ENCODE peak calls at places on chromosomes 5 and 9, in seven cellular contexts. N is HCT116, J is HepG2, R is T47D, Z is K562, K is GM12878, O is SK-N-SH. F is an unnamed sample.

GRCh38 chr5:127290019-127290945 is at the start of gene MEGF10:
- DNase-seq in J (peak), N (no peak), O (peak), R (peak), K (no peak), Z (peak), F (no peak)

GRCh38 chr5:60810438-60811085 is 33.5 kb downstream of the ELOVL7 start:
- DNase-seq in O (no peak), N (no peak), K (no peak), R (peak), Z (no peak), J (peak), F (no peak)

GRCh38 chr9:86413966-86414880 is 60.0 kb upstream of the TUT7 start:
- DNase-seq in J (peak), R (no peak), Z (peak), N (no peak), O (peak), K (no peak), F (no peak)

GRCh38 chr5:66247176-66247960 is 103.3 kb downstream of the SREK1 start:
- DNase-seq in N (peak), O (no peak), Z (no peak), J (peak), R (no peak), K (no peak), F (no peak)

GRCh38 chr5:145681216-145681615 is 153.9 kb downstream of the PRELID2 start:
- DNase-seq in K (no peak), J (peak), N (no peak), Z (no peak), R (no peak), O (no peak), F (no peak)

GRCh38 chr5:154520861-154521453 is 42.9 kb upstream of the HAND1 start:
- DNase-seq in K (no peak), J (peak), Z (peak), N (peak), R (peak), O (peak), F (peak)

GRCh38 chr5:92518318-92518913 is 1062.6 kb downstream of the NR2F1-AS1 start:
- DNase-seq in K (peak), Z (peak), N (peak), O (peak), R (peak), J (peak), F (no peak)

GRCh38 chr5:108878756-108879155 is 131.1 kb downstream of the FER start:
- DNase-seq in R (no peak), K (no peak), Z (no peak), J (no peak), N (no peak), O (no peak), F (no peak)

GRCh38 chr5:88729476-88730182 is 153.4 kb downstream of the MEF2C start:
- DNase-seq in J (peak), R (peak), N (peak), Z (peak), K (peak), O (peak), F (peak)

GRCh38 chr9:120839146-120839545 is 3.6 kb downstream of the PSMD5 start:
- DNase-seq in O (no peak), N (no peak), J (no peak), R (no peak), Z (no peak), K (no peak), F (no peak)

GRCh38 chr9:116208417-116209232 is 55.0 kb downstream of the PAPPA start:
- DNase-seq in K (no peak), O (no peak), R (no peak), Z (no peak), J (no peak), N (no peak), F (no peak)

GRCh38 chr5:126967808-126968466 is 62.4 kb downstream of the MARCHF3 start:
- DNase-seq in J (no peak), R (no peak), O (peak), K (no peak), Z (no peak), N (no peak), F (no peak)

GRCh38 chr9:128998462-128998861 is 29.7 kb downstream of the SH3GLB2 start:
- DNase-seq in R (no peak), K (no peak), Z (no peak), J (no peak), O (no peak), N (no peak), F (no peak)

GRCh38 chr5:170216262-170216864 is 16.4 kb upstream of the C5orf58 start:
- DNase-seq in O (peak), N (peak), J (peak), R (peak), Z (peak), K (no peak), F (no peak)

GRCh38 chr9:114798793-114799427 is 6.9 kb downstream of the TNFSF15 start:
- DNase-seq in K (no peak), R (no peak), O (peak), J (no peak), Z (no peak), N (no peak), F (no peak)

GRCh38 chr5:1827410-1828397 is 26.5 kb downstream of the NDUFS6 start:
- DNase-seq in Z (peak), K (no peak), O (no peak), J (no peak), R (no peak), N (no peak), F (peak)

GRCh38 chr5:139767960-139768359 is 27.6 kb upstream of the PSD2 start:
- DNase-seq in K (no peak), J (no peak), N (no peak), R (no peak), O (peak), Z (no peak), F (no peak)

GRCh38 chr5:56696900-56697299 is 118.4 kb upstream of the MAP3K1 start:
- DNase-seq in Z (no peak), O (no peak), J (no peak), K (no peak), N (no peak), R (no peak), F (no peak)

DNA sequence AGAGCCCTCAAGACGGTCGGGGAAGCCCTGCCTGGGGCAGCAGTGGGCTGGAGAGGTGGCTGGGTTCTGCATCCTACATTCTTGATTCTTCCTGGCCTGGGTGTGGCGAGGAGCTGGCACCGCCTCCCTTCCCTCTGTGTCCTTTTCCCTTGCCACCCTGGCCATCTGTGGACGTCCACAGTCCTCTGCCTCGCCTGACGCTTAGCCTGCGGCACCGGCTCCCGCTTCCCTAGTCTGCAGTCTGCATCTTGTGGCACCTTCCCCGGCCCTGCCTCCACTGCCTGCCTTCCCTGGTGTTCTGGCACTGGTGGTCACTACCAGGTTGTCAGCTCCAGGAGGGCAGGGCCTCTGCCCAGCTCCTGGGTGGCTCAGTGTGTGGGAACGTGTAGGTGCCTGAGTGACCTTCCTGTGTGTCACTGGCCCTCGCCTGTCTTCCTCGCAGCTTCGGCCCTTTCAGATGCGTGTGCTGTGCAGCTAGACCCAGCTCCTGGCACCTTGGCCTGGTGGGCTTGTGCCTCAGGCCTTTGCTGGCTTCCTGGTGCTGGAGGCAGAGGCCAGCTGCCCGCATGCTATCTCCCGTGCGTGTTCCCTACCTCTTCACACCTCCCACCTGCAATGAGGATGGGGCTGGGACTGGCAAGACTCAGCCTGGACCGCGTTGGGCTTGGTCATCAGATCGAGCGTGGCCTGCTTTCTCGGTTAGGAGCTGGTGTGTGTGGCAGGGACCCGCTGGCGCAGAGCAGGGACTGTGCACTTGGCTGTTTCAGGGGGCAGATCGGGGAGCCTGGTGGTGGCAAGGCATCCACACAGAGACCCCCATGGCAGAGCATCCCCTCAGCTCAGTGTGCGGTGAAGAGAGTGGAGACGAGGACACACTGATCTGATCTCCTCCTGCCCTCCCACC is 20.9 kb downstream of the TRAF2 start:
- DNase-seq in N (no peak), O (no peak), Z (no peak), R (no peak), J (no peak), K (no peak), F (no peak)
- TF ChIP-seq JUND in N (no peak), O (no peak), Z (no peak), R (no peak), J (no peak), K (no peak), F (no peak)

DNA sequence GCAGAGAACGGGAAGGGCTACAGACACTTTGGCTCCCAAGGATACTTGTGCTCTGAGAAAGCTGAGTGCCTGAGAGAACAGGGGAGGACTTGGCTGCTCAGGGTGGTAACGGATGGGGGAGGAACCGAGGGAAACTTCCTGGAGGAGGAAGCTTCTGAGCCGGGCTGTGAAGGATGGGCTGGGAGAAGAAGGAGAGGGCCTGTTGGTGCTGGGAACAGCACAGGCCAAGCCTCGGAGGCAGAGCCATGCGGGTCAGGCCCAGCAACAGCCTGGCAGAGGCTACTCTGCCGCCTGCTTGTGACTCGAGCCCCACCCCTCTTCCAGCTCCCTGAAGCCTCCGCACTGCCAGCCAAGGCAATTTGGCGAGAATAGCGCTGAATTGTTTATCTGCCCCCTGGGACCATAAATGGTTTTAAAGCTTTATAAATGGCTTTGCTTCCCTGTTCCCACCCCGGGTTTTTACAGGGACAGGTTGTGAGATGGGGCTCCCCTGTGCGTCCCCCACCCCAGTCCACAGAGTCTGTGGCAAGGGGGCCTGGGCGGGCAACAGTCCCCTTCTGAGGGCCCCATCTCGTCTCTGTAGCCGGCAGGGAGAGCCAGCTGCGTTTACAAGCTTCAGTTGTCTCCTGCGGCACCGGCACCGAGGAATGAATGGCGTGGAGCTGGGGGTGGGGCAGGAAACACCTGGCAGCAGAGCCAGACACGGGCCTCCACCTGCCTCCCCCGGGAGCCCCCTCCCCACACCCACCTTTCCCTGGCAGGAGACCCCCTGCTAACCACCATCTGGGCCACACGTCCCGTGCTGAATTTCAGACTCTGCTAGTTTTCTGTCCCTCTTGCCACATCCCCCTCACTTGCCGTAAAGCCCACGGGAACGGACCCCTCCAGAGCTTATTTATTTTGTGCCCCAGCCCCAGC is 24.4 kb downstream of the FAM163B start:
- DNase-seq in O (peak), Z (no peak), J (no peak), N (no peak), R (no peak), K (no peak), F (no peak)
- TF ChIP-seq JUND in O (no peak), Z (no peak), J (no peak), N (no peak), R (no peak), K (no peak), F (no peak)

DNA sequence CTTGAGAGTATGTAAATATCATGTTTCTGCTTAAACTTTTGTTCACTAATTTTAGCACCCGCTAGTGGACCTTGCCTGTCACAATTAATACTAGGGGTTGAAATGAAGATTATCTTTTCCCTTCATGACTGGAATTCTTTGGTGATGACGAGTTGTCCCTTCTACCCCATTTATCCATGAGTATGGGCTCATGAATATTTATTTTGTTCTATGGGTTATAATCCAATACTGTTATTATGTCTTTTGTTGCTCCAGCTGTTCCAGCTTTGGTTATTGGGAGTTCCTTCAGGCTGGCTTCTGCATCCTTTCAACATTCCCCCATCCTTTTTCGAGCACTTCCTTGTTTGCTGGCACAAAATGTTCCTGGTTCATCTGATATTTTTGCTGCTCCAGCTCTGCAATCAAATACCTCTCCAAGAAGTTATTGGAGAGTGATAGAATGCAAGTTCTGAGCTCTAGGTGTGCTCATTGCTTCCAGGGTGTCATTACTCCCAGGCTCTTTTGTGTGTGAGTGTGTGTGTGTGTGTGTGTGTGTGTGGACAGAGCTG is 19.7 kb upstream of the ARHGEF28 start:
- DNase-seq in Z (no peak), R (no peak), O (no peak), N (no peak), K (no peak), J (no peak), F (no peak)
- TF ChIP-seq JUND in Z (no peak), R (no peak), O (no peak), N (no peak), K (no peak), J (no peak), F (no peak)

DNA sequence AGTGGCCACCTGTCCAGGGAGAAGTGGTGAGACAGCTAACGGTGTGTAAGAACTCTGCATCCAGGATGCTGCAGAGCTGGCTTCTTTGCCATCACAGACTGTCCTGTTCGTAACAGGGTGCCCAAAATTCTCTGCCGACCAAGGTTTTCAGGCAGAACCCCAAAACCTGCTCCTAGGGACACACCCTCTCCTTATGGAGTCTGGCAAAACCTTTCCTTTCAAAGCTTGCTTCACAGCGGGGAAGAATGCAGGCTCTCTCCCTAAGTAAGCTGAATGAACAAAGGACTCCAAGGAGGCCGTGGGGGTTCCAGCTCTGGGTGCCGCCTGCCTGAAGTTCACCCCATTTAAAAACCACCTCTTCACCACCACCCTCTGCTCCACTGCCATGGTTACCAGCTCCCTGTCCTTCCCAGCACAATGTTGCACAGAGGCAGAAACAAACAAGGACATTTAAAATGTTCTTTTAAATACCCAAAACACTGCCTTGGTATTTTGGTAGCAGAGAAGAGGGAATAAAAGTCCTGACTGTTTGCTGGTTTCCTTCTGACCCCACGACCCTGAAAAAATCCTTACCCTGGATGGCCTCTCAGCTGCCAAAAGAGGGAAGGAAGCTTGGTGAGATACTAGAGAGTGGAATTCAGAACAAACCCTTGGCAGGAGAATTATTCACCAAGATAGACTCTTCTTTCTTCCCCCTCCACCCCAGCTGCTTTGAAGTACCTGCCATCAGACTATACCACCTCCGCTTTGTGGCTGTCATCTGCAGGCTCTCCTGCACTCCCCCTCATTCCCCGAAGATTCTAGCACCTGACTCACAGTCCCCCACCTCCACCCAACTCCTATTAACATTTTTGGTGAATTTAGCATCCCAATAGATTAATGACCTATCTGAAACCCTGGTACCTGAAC is 7.1 kb upstream of the KLF9 start:
- DNase-seq in O (no peak), N (no peak), J (no peak), R (no peak), Z (no peak), K (no peak), F (no peak)
- TF ChIP-seq JUND in O (no peak), N (no peak), J (no peak), R (no peak), Z (no peak), K (no peak), F (no peak)

GRCh38 chr9:3526903-3527652 is 1.3 kb upstream of the RFX3 start:
- DNase-seq in Z (no peak), O (peak), K (no peak), J (peak), R (no peak), N (peak), F (peak)

GRCh38 chr9:3528466-3528865 is 2.7 kb upstream of the RFX3 start:
- DNase-seq in K (peak), Z (peak), R (no peak), J (no peak), N (no peak), O (no peak), F (no peak)

GRCh38 chr9:3526166-3526902 is 533 bp upstream of the RFX3 start:
- DNase-seq in J (peak), R (peak), O (peak), Z (peak), N (peak), K (no peak), F (no peak)

GRCh38 chr9:3525836-3526165 is at the start of gene RFX3:
- DNase-seq in O (peak), J (peak), Z (peak), K (peak), N (peak), R (peak), F (no peak)

GRCh38 chr9:3527653-3527960 is 1.8 kb upstream of the RFX3 start:
- DNase-seq in K (no peak), J (peak), R (no peak), O (no peak), Z (no peak), N (no peak), F (no peak)
- TF ChIP-seq JUND in K (no peak), J (no peak), R (no peak), O (no peak), Z (no peak), N (no peak), F (no peak)

DNA sequence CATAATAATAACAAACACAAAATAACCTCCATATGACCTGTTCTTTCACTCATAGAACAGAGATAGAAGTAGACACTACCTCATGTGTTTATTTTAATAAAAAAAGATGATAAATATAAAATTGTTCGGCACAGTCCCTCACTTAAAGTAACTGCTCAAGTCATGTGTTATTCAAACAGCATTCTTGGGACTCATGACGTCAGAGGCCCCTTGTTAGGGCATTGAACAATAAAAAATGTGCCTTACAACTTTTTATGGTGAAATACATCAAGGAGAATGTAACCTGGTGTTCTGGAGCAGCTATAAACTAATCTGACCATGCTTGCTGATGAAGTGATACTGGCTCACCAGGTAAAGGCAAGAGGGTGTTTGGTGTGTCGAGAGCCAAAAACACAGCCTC is 12.2 kb upstream of the NDFIP1 start:
- DNase-seq in O (no peak), K (no peak), R (no peak), Z (no peak), N (no peak), J (no peak), F (no peak)
- TF ChIP-seq JUND in O (no peak), K (no peak), R (no peak), Z (no peak), N (no peak), J (no peak), F (no peak)

GRCh38 chr9:124452326-124452725 is 2.1 kb downstream of the ADGRD2 start:
- DNase-seq in Z (no peak), R (no peak), N (no peak), O (peak), K (no peak), J (no peak), F (no peak)

GRCh38 chr9:124452841-124453585 is 2.8 kb downstream of the ADGRD2 start:
- DNase-seq in K (no peak), N (no peak), O (no peak), Z (no peak), J (no peak), R (no peak), F (no peak)

GRCh38 chr9:124454791-124455443 is 4.7 kb downstream of the ADGRD2 start:
- DNase-seq in R (no peak), K (no peak), J (no peak), N (no peak), O (peak), Z (no peak), F (no peak)

GRCh38 chr9:124454296-124454695 is 4.0 kb downstream of the ADGRD2 start:
- DNase-seq in R (no peak), O (no peak), Z (no peak), J (no peak), N (no peak), K (no peak), F (no peak)

GRCh38 chr9:124453586-124454191 is 3.4 kb downstream of the ADGRD2 start:
- DNase-seq in K (no peak), N (peak), R (no peak), Z (peak), O (no peak), J (no peak), F (peak)
- TF ChIP-seq JUND in K (no peak), N (no peak), R (no peak), Z (no peak), O (no peak), J (no peak), F (no peak)

GRCh38 chr5:58985311-58985710 is 402.4 kb downstream of the RAB3C start:
- DNase-seq in J (no peak), N (no peak), R (no peak), O (no peak), K (no peak), Z (no peak), F (no peak)

GRCh38 chr5:58985759-58986158 is 402.9 kb downstream of the RAB3C start:
- DNase-seq in Z (no peak), O (no peak), N (no peak), K (no peak), R (no peak), J (no peak), F (no peak)

GRCh38 chr5:58987193-58987592 is 404.3 kb downstream of the RAB3C start:
- DNase-seq in K (no peak), O (no peak), J (no peak), N (no peak), R (no peak), Z (no peak), F (no peak)

GRCh38 chr5:58986281-58986680 is 403.4 kb downstream of the RAB3C start:
- DNase-seq in J (no peak), K (no peak), Z (no peak), O (no peak), N (no peak), R (no peak), F (no peak)

GRCh38 chr5:58988938-58989337 is 406.1 kb downstream of the RAB3C start:
- DNase-seq in O (no peak), K (no peak), Z (no peak), R (no peak), N (no peak), J (no peak), F (no peak)
- TF ChIP-seq JUND in O (no peak), K (no peak), Z (no peak), R (no peak), N (no peak), J (no peak), F (no peak)

GRCh38 chr5:6527749-6528455 is 79.2 kb downstream of the UBE2QL1 start:
- DNase-seq in J (no peak), K (no peak), R (no peak), N (no peak), Z (no peak), O (no peak), F (no peak)
- TF ChIP-seq JUND in J (no peak), K (no peak), R (no peak), N (no peak), Z (no peak), O (no peak), F (no peak)